ENCODE peak calls at places on chromosomes 13 and 19, in six cellular contexts. E is H9; R is right cardiac atrium; K is naive thymus-derived CD4-positive, alpha-beta T cell; I is uterus; L is fibroblast of lung. P is an unnamed sample. For H3K9me3, the result is how much of the 10 kb centered on the place peaks cover.

GRCh38 chr13:21668665-21669599 is 1.9 kb upstream of the FGF9 start:
- DNase-seq in E (peak), R (peak), K (peak), I (peak), L (peak), P (peak)

GRCh38 chr19:38729653-38730469 is 14.4 kb downstream of the CAPN12 start:
- DNase-seq in E (peak), R (peak), K (peak), I (peak), L (peak), P (peak)

GRCh38 chr19:5153601-5154128 is 184.8 kb downstream of the KDM4B start:
- DNase-seq in E (no peak), R (no peak), K (no peak), I (peak), L (no peak), P (no peak)

GRCh38 chr19:50601407-50602088 is 33.3 kb upstream of the LRRC4B start:
- DNase-seq in E (no peak), R (no peak), K (no peak), I (no peak), L (no peak), P (no peak)

GRCh38 chr13:20188649-20189553 is 3.8 kb downstream of the GJB2 start:
- DNase-seq in E (peak), R (no peak), K (no peak), I (no peak), L (no peak), P (no peak)

GRCh38 chr13:39501711-39502324 is 101.2 kb downstream of the LHFPL6 start:
- DNase-seq in E (no peak), R (peak), K (no peak), I (no peak), L (peak), P (no peak)

GRCh38 chr19:44648536-44649370 is 5.0 kb downstream of the PVR start:
- DNase-seq in E (no peak), R (peak), K (no peak), I (no peak), L (peak), P (no peak)

GRCh38 chr19:21202865-21203494 is 61.1 kb downstream of the ZNF431 start:
- DNase-seq in E (peak), R (no peak), K (no peak), I (no peak), L (peak), P (no peak)

GRCh38 chr13:100529666-100530065 is 58.9 kb downstream of the GGACT start:
- DNase-seq in E (no peak), R (no peak), K (no peak), I (no peak), L (no peak), P (no peak)

GRCh38 chr13:100650321-100650720 is 24.3 kb downstream of the TMTC4 start:
- DNase-seq in E (no peak), R (no peak), K (no peak), I (no peak), L (no peak), P (no peak)

GRCh38 chr19:45952691-45953505 is 20.8 kb downstream of the NOVA2 start:
- DNase-seq in E (peak), R (peak), K (peak), I (no peak), L (peak), P (no peak)

GRCh38 chr19:16588089-16588823 is 16.0 kb upstream of the SLC35E1 start:
- DNase-seq in E (peak), R (no peak), K (peak), I (no peak), L (peak), P (peak)

GRCh38 chr19:6286676-6287075 is 6.9 kb upstream of the MLLT1 start:
- DNase-seq in E (no peak), R (no peak), K (no peak), I (no peak), L (no peak), P (no peak)

GRCh38 chr13:109747524-109747923 is 38.9 kb downstream of the IRS2 start:
- DNase-seq in E (no peak), R (no peak), K (no peak), I (no peak), L (no peak), P (no peak)

GRCh38 chr19:43780706-43781525 is at the start of gene KCNN4:
- DNase-seq in E (no peak), R (no peak), K (no peak), I (no peak), L (peak), P (peak)

GRCh38 chr13:107778094-107778493 is 437.2 kb downstream of the LIG4 start:
- DNase-seq in E (no peak), R (no peak), K (no peak), I (no peak), L (no peak), P (no peak)

GRCh38 chr19:35249146-35249847 is 495 bp downstream of the LSR start:
- DNase-seq in E (peak), R (no peak), K (no peak), I (no peak), L (no peak), P (no peak)

GRCh38 chr19:17058236-17058635 is 17.0 kb downstream of the HAUS8 start:
- DNase-seq in E (no peak), R (no peak), K (no peak), I (no peak), L (no peak), P (no peak)

GRCh38 chr19:49390131-49390977 is 2.3 kb downstream of the KASH5 start:
- DNase-seq in E (no peak), R (no peak), K (no peak), I (no peak), L (no peak), P (no peak)

GRCh38 chr13:112651306-112651705 is 38.5 kb upstream of the ATP11A start:
- DNase-seq in E (no peak), R (no peak), K (no peak), I (no peak), L (peak), P (no peak)

GRCh38 chr13:51245583-51245982 is 23.4 kb downstream of the FAM124A start:
- DNase-seq in E (no peak), R (no peak), K (no peak), I (no peak), L (no peak), P (no peak)

GRCh38 chr19:49570138-49570856 is 10.1 kb downstream of the NOSIP start:
- DNase-seq in E (peak), R (no peak), K (peak), I (peak), L (peak), P (peak)

GRCh38 chr13:113014752-113015745 is 46.0 kb downstream of the MCF2L start:
- DNase-seq in E (no peak), R (no peak), K (no peak), I (no peak), L (no peak), P (no peak)

GRCh38 chr19:3041302-3041701 is 12.2 kb upstream of the TLE2 start:
- DNase-seq in E (peak), R (no peak), K (no peak), I (no peak), L (no peak), P (no peak)

GRCh38 chr13:76991796-76992547 is at the start of gene CLN5:
- DNase-seq in E (peak), R (peak), K (peak), I (peak), L (peak), P (peak)

GRCh38 chr13:29454931-29455481 is 140.5 kb downstream of the SLC7A1 start:
- DNase-seq in E (peak), R (no peak), K (no peak), I (no peak), L (peak), P (no peak)

GRCh38 chr13:36124236-36124822 is 6.9 kb downstream of the DCLK1 start:
- DNase-seq in E (no peak), R (peak), K (no peak), I (no peak), L (peak), P (no peak)

GRCh38 chr19:18415177-18415867 is 3.9 kb upstream of the SSBP4 start:
- DNase-seq in E (peak), R (peak), K (no peak), I (peak), L (peak), P (no peak)

GRCh38 chr13:24074687-24075086 is 85.8 kb upstream of the SPATA13 start:
- DNase-seq in E (no peak), R (no peak), K (no peak), I (no peak), L (no peak), P (no peak)

GRCh38 chr13:23699271-23699670 is 129.1 kb downstream of the TNFRSF19 start:
- DNase-seq in E (no peak), R (no peak), K (no peak), I (no peak), L (no peak), P (no peak)

GRCh38 chr19:32438751-32439150 is 33.2 kb downstream of the DPY19L3 start:
- DNase-seq in E (no peak), R (no peak), K (no peak), I (no peak), L (no peak), P (no peak)

GRCh38 chr19:37635076-37636056 is 19.9 kb downstream of the ZFP30 start:
- DNase-seq in E (no peak), R (no peak), K (no peak), I (no peak), L (peak), P (no peak)
- H3K9me3 ChIP-seq in E (under half), R (under half), K (under half), I (under half), L (under half), P (under half)

DNA sequence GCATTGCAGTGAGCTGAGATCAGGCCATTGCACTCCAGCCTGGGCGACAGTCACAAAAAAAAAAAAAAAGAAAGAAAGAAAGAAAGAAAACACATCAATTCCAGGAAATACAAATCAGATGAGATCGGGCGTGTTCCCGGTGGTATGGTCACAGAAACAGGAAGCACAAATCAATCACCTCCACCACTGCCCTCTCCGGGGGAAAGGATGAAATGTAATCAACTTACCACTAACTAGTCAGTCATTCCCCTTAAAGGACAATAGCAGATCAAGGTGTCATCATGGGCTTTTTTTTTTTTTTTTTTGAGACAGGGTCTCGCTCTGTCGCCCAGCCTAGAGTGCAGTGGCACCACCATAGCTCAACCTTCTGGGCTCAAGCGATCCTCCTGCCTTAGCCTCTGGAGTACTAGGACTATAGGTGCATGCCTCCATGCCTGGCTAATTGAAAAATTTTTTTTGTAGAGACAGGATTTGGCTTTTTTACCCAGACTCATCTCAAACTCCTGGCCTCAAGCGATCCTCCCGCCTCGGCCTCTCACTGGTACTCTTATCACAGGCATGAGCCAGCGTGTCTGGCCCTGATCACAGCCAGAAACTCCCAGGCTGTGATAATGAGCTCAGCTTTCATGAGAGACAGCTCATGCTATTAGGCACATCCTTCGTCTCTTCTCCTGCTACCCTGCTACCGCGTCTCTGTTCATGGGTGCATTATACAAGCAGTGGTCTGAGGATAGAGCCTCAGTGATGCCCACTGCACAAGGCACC is 6.8 kb upstream of the DPRX start:
- DNase-seq in E (no peak), R (no peak), K (no peak), I (no peak), L (no peak), P (no peak)
- H3K9me3 ChIP-seq in E (under half), R (under half), K (under half), I (under half), L (under half), P (under half)

DNA sequence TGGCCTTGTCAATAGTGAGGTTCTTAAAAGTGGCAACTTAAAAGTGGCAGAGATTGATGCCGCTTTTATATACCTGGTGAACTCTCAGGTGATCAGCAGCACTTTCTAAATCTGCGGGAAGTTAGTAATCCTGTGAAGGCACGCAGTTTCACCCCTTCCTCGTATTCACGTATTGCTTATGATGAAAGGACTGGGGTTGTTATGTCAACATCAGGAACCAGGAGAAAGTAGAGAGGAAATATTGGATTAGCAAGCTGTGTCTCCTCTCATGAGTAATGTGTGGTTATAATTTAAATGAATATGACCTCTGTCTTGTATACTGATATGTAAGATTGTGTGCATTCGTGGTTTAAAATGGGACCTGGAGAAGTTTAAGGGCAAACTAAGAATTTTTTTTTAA is 544.6 kb downstream of the SLITRK6 start:
- DNase-seq in E (no peak), R (no peak), K (no peak), I (no peak), L (no peak), P (no peak)
- H3K9me3 ChIP-seq in E (under half), R (under half), K (under half), I (under half), L (under half), P (under half)

GRCh38 chr19:55857974-55858373 is 21.6 kb downstream of the NLRP4 start:
- DNase-seq in E (no peak), R (no peak), K (no peak), I (no peak), L (no peak), P (no peak)
- H3K9me3 ChIP-seq in E (half or more), R (under half), K (under half), I (under half), L (under half), P (under half)

DNA sequence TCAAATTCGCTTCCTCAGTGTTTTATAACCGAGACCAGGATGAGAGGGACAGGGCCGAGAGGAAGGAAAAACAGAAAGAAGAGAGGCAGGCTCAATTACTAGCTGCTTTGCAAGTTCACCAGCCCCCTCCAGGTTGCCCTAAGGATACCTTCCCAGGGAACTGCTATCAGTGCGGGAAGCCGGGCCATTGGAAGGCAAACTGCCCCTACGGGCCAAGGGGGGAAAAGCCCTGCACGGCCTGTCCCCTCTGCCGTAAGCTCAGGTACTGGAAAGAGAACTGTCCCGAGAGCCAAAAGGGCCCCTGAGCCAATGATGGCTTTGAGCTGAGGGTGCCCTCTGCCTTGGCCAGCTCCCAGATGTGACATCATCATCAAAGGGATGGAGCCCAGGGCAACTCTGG is 3.2 kb upstream of the ERVV-1 start:
- DNase-seq in E (peak), R (no peak), K (no peak), I (no peak), L (no peak), P (no peak)
- H3K9me3 ChIP-seq in E (under half), R (under half), K (under half), I (under half), L (under half), P (under half)

DNA sequence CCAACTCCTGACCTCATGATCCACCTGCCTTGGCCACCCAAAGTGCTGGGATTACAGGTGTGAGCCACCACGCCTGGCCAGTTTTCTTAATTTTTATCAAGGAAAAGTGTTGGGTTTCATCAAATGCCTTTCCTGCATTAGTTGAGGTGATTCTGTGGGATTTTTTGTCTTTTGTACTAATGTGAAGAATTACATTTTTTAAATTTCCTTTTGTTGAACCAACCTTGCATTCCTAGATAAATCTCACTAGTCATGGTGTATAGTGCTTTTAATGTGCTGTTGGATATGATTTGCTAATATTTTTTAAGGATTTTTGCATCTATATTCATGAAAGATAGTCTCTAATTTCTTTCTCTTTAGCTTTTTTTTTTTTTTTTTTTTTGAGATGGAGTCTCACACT is 2.4 kb upstream of the ZNF560 start:
- DNase-seq in E (no peak), R (no peak), K (no peak), I (no peak), L (no peak), P (no peak)
- H3K9me3 ChIP-seq in E (under half), R (under half), K (under half), I (under half), L (under half), P (under half)

GRCh38 chr19:37389234-37389633 is 18.3 kb downstream of the ZNF527 start:
- DNase-seq in E (no peak), R (no peak), K (no peak), I (no peak), L (no peak), P (no peak)
- H3K9me3 ChIP-seq in E (half or more), R (under half), K (under half), I (under half), L (under half), P (half or more)

GRCh38 chr13:48070942-48071341 is 24.0 kb downstream of the MED4 start:
- DNase-seq in E (no peak), R (no peak), K (no peak), I (no peak), L (no peak), P (no peak)
- H3K9me3 ChIP-seq in E (half or more), R (under half), K (under half), I (under half), L (under half), P (under half)

GRCh38 chr19:47679251-47679900 is 33.8 kb upstream of the EHD2 start:
- DNase-seq in E (no peak), R (no peak), K (no peak), I (no peak), L (no peak), P (no peak)

GRCh38 chr19:47674548-47674947 is 38.7 kb upstream of the EHD2 start:
- DNase-seq in E (no peak), R (no peak), K (no peak), I (no peak), L (no peak), P (no peak)

GRCh38 chr19:47675859-47676258 is 37.4 kb upstream of the EHD2 start:
- DNase-seq in E (no peak), R (no peak), K (no peak), I (no peak), L (no peak), P (no peak)

GRCh38 chr19:47675271-47675670 is 38.0 kb upstream of the EHD2 start:
- DNase-seq in E (no peak), R (no peak), K (no peak), I (no peak), L (no peak), P (no peak)

GRCh38 chr19:47676811-47677210 is 36.4 kb upstream of the EHD2 start:
- DNase-seq in E (no peak), R (no peak), K (no peak), I (no peak), L (no peak), P (no peak)
- H3K9me3 ChIP-seq in E (under half), R (under half), K (under half), I (under half), L (under half), P (under half)

P was measured in T-helper 17 cell.